ENCODE peak calls at places on chromosomes 2 and 18, in four cellular contexts. G, K, Z and L are unnamed samples.

GRCh38 chr2:236570081-236570979 is 705 bp downstream of the ACKR3 start:
- DNase-seq in G (no peak), K (no peak), Z (no peak), L (no peak)

GRCh38 chr2:196066794-196067382 is 1.7 kb downstream of the DNAH7 start:
- DNase-seq in G (peak), K (no peak), Z (no peak), L (peak)

GRCh38 chr2:188378551-188378950 is 86.9 kb downstream of the GULP1 start:
- DNase-seq in G (no peak), K (no peak), Z (no peak), L (no peak)

GRCh38 chr2:207088839-207089238 is 76.9 kb downstream of the KLF7 start:
- DNase-seq in G (no peak), K (no peak), Z (no peak), L (no peak)

GRCh38 chr2:48482313-48482712 is 47.6 kb upstream of the STON1 start:
- DNase-seq in G (no peak), K (no peak), Z (no peak), L (no peak)

GRCh38 chr2:193377789-193378188 is 1183.1 kb upstream of the TMEFF2 start:
- DNase-seq in G (no peak), K (no peak), Z (no peak), L (no peak)

GRCh38 chr2:30481323-30481800 is 34.3 kb downstream of the LCLAT1 start:
- DNase-seq in G (no peak), K (no peak), Z (no peak), L (no peak)

GRCh38 chr2:158024288-158024898 is 77.3 kb upstream of the UPP2 start:
- DNase-seq in G (peak), K (no peak), Z (peak), L (peak)

GRCh38 chr2:31965094-31965493 is 45.7 kb downstream of the MEMO1 start:
- DNase-seq in G (no peak), K (no peak), Z (no peak), L (no peak)

GRCh38 chr2:143778981-143779380 is 649.8 kb downstream of the ARHGAP15 start:
- DNase-seq in G (no peak), K (no peak), Z (no peak), L (no peak)

GRCh38 chr2:545228-545627 is 132.0 kb downstream of the TMEM18 start:
- DNase-seq in G (no peak), K (no peak), Z (no peak), L (no peak)

GRCh38 chr2:30666307-30666874 is 140.9 kb downstream of the CAPN13 start:
- DNase-seq in G (peak), K (no peak), Z (peak), L (no peak)

GRCh38 chr18:79912409-79912991 is 39.0 kb downstream of the SLC66A2 start:
- DNase-seq in G (no peak), K (no peak), Z (no peak), L (no peak)

GRCh38 chr18:23306842-23307241 is 146.2 kb upstream of the RIOK3 start:
- DNase-seq in G (no peak), K (no peak), Z (no peak), L (no peak)

GRCh38 chr18:60064271-60064670 is 164.5 kb downstream of the PMAIP1 start:
- DNase-seq in G (no peak), K (no peak), Z (no peak), L (no peak)

GRCh38 chr2:123085479-123085878 is 939.6 kb upstream of the CNTNAP5 start:
- DNase-seq in G (no peak), K (no peak), Z (no peak), L (no peak)

GRCh38 chr2:10173258-10174005 is 50.9 kb downstream of the RRM2 start:
- DNase-seq in G (no peak), K (no peak), Z (no peak), L (no peak)

GRCh38 chr2:122389694-122390093 is 634.2 kb downstream of the TSN start:
- DNase-seq in G (no peak), K (no peak), Z (no peak), L (no peak)

GRCh38 chr2:86221066-86221684 is 21.9 kb downstream of the MRPL35 start:
- DNase-seq in G (peak), K (no peak), Z (peak), L (peak)
- TF ChIP-seq RNF2 in G (no peak), K (no peak), Z (no peak), L (no peak)

GRCh38 chr18:26459884-26460283 is 88.5 kb downstream of the KCTD1 start:
- DNase-seq in G (no peak), K (no peak), Z (no peak), L (no peak)

GRCh38 chr18:26461405-26461804 is 86.9 kb downstream of the KCTD1 start:
- DNase-seq in G (no peak), K (no peak), Z (no peak), L (no peak)

GRCh38 chr18:26462304-26462703 is 86.0 kb downstream of the KCTD1 start:
- DNase-seq in G (no peak), K (no peak), Z (no peak), L (no peak)

GRCh38 chr18:26459340-26459739 is 89.0 kb downstream of the KCTD1 start:
- DNase-seq in G (no peak), K (no peak), Z (no peak), L (no peak)

GRCh38 chr18:26460449-26461091 is 87.8 kb downstream of the KCTD1 start:
- DNase-seq in G (no peak), K (no peak), Z (no peak), L (no peak)
- TF ChIP-seq RNF2 in G (no peak), K (no peak), Z (no peak), L (no peak)

DNA sequence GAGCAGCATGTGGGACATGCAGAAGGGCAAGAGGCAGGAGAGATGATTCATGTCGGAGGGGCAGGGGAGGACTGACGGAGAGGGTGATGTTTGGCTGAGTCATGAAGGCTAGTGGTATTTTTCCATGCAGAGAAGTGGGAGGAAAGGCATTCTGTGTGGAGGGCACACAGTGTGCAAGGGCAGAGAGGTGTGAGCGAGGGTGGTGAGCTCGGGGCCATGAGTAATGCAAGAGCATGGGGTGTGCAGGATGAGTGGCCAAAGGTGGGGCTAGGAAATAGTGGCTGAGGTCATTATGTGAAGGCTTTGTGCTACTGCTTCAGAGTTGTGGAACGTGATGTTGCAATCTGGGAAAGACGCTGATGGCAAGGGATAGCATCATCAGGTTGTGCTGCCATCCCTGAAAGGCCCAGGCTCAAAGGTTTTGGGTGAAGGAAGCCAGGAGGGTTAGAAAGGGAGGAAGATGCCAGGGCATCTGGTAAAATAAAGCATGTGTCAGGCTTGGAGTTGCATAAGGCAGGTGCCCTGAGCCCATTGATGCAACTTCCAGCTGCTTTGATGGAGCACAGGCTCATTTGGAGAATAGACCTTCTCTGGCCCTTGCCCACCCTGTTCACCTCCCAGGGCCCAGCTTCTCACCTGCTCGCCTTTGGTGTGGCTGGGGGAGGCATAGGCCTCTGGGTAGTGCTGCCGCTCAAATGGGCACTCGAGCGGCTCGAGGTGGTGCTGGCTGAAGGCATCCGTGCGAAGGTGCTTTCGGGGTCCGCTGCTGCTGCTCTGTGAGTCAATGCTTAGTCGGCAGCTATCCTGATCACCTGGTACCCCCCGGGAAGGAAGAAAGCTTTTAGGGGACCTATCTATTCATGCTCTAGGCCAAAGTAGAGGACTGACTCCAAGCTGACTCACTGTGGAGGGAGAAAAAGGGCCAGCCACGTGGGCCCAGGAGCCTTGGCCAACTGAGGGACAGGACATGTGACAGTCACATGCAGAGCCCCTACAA is 37.5 kb downstream of the PAX8 start:
- DNase-seq in G (peak), K (peak), Z (peak), L (peak)
- TF ChIP-seq RNF2 in G (no peak), K (no peak), Z (no peak), L (no peak)

GRCh38 chr2:221831051-221831450 is 258.9 kb upstream of the EPHA4 start:
- DNase-seq in G (no peak), K (no peak), Z (no peak), L (no peak)

GRCh38 chr2:221833972-221834371 is 261.9 kb upstream of the EPHA4 start:
- DNase-seq in G (no peak), K (no peak), Z (no peak), L (no peak)

DNA sequence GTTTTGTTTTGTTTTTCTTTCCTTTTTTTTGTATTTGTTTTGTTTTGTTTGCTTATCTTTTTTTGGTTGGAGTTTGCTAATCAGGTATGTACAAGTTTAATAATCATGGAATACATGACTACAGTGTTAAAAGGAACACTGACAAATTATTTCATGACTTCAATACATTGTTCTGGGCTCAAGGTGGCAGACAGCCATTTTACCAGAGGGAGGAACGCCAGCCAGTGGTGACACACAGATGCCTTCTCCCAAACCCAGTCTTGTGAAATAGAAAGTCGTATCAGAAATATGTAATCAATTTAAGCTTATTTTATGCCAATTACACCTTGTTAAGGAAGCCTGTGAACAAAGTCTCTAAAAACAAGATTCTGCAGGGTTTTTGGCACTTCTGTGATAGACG is 264.0 kb upstream of the EPHA4 start:
- DNase-seq in G (no peak), K (no peak), Z (no peak), L (no peak)
- TF ChIP-seq RNF2 in G (no peak), K (no peak), Z (no peak), L (no peak)